ENCODE peak calls at places on chromosome 13, in six cellular contexts. H is HEK293T, C is IMR-90, R is K562, M is GM12878, O is HepG2. Y is an unnamed sample.

GRCh38 chr13:42990147-42990990 is 1.7 kb downstream of the EPSTI1 start:
- DNase-seq in H (no peak), C (peak), R (no peak), M (no peak), O (no peak), Y (no peak)

GRCh38 chr13:37417042-37417441 is 181.5 kb downstream of the POSTN start:
- DNase-seq in H (no peak), C (peak), R (no peak), M (no peak), O (no peak), Y (no peak)

GRCh38 chr13:53189162-53189561 is 160.5 kb downstream of the OLFM4 start:
- DNase-seq in H (no peak), C (no peak), R (no peak), M (no peak), O (no peak), Y (no peak)

GRCh38 chr13:44259045-44260042 is 114.3 kb upstream of the SERP2 start:
- DNase-seq in H (no peak), C (peak), R (peak), M (peak), O (no peak), Y (peak)

GRCh38 chr13:77372275-77372674 is 45.4 kb upstream of the MYCBP2 start:
- DNase-seq in H (no peak), C (no peak), R (no peak), M (no peak), O (no peak), Y (no peak)

GRCh38 chr13:26050568-26051230 is 1.1 kb downstream of the SHISA2 start:
- DNase-seq in H (peak), C (no peak), R (no peak), M (no peak), O (no peak), Y (peak)

GRCh38 chr13:106635616-106636015 is 67.7 kb upstream of the ARGLU1 start:
- DNase-seq in H (no peak), C (no peak), R (no peak), M (no peak), O (no peak), Y (no peak)

GRCh38 chr13:90723381-90723780 is 624.1 kb upstream of the MIR17HG start:
- DNase-seq in H (no peak), C (no peak), R (no peak), M (no peak), O (no peak), Y (no peak)

GRCh38 chr13:36190771-36191170 is 23.6 kb downstream of the SOHLH2 start:
- DNase-seq in H (no peak), C (no peak), R (no peak), M (no peak), O (no peak), Y (no peak)

GRCh38 chr13:57716295-57716694 is 84.8 kb downstream of the PCDH17 start:
- DNase-seq in H (no peak), C (no peak), R (no peak), M (no peak), O (peak), Y (no peak)

GRCh38 chr13:109655206-109655600 is 131.2 kb downstream of the IRS2 start:
- DNase-seq in H (no peak), C (no peak), R (no peak), M (no peak), O (no peak), Y (no peak)

GRCh38 chr13:55160911-55161310 is 1979.8 kb upstream of the PRR20A start:
- DNase-seq in H (no peak), C (no peak), R (no peak), M (no peak), O (no peak), Y (no peak)

GRCh38 chr13:42398542-42398941 is 126.6 kb downstream of the AKAP11 start:
- DNase-seq in H (no peak), C (no peak), R (no peak), M (no peak), O (no peak), Y (no peak)

GRCh38 chr13:39596685-39597084 is 6.3 kb downstream of the LHFPL6 start:
- DNase-seq in H (no peak), C (no peak), R (no peak), M (no peak), O (no peak), Y (no peak)

GRCh38 chr13:24626449-24626848 is 53.8 kb upstream of the ATP12A start:
- DNase-seq in H (no peak), C (no peak), R (no peak), M (no peak), O (no peak), Y (no peak)

GRCh38 chr13:37490176-37490575 is 108.4 kb downstream of the POSTN start:
- DNase-seq in H (no peak), C (peak), R (no peak), M (no peak), O (no peak), Y (no peak)

GRCh38 chr13:96460571-96460970 is 370.7 kb downstream of the HS6ST3 start:
- DNase-seq in H (no peak), C (no peak), R (no peak), M (no peak), O (no peak), Y (no peak)

GRCh38 chr13:42101821-42102580 is 53.6 kb downstream of the DGKH start:
- DNase-seq in H (no peak), C (no peak), R (no peak), M (no peak), O (no peak), Y (no peak)

GRCh38 chr13:95865080-95865597 is 188.1 kb downstream of the UGGT2 start:
- DNase-seq in H (no peak), C (no peak), R (no peak), M (no peak), O (no peak), Y (no peak)

GRCh38 chr13:106534844-106535551 is 464 bp downstream of the EFNB2 start:
- DNase-seq in H (no peak), C (peak), R (no peak), M (no peak), O (no peak), Y (no peak)

GRCh38 chr13:43388282-43389034 is 365.1 kb downstream of the DNAJC15 start:
- DNase-seq in H (no peak), C (no peak), R (no peak), M (no peak), O (no peak), Y (no peak)

GRCh38 chr13:33349314-33349995 is 63.9 kb upstream of the STARD13 start:
- DNase-seq in H (peak), C (no peak), R (no peak), M (no peak), O (no peak), Y (no peak)

GRCh38 chr13:95734124-95734523 is 57.2 kb downstream of the DNAJC3 start:
- DNase-seq in H (no peak), C (no peak), R (no peak), M (no peak), O (no peak), Y (no peak)

GRCh38 chr13:70424428-70424827 is 316.2 kb upstream of the KLHL1 start:
- DNase-seq in H (no peak), C (no peak), R (no peak), M (no peak), O (no peak), Y (no peak)

GRCh38 chr13:40665061-40665753 is 1.2 kb downstream of the FOXO1 start:
- DNase-seq in H (peak), C (no peak), R (peak), M (no peak), O (no peak), Y (peak)

GRCh38 chr13:62697702-62698101 is 1282.1 kb upstream of the PCDH20 start:
- DNase-seq in H (no peak), C (no peak), R (no peak), M (no peak), O (no peak), Y (no peak)

GRCh38 chr13:36862002-36862706 is 43.1 kb downstream of the RFXAP start:
- DNase-seq in H (no peak), C (no peak), R (no peak), M (no peak), O (no peak), Y (no peak)

GRCh38 chr13:33285420-33286124 is at the start of gene STARD13:
- DNase-seq in H (peak), C (peak), R (peak), M (peak), O (peak), Y (peak)

GRCh38 chr13:32255744-32256120 is 59.4 kb downstream of the ZAR1L start:
- DNase-seq in H (no peak), C (peak), R (no peak), M (no peak), O (peak), Y (no peak)

GRCh38 chr13:74103970-74104555 is 30.1 kb downstream of the KLF12 start:
- DNase-seq in H (no peak), C (no peak), R (no peak), M (no peak), O (no peak), Y (no peak)

GRCh38 chr13:44790289-44790688 is 199.0 kb downstream of the NUFIP1 start:
- DNase-seq in H (no peak), C (no peak), R (no peak), M (no peak), O (no peak), Y (no peak)

GRCh38 chr13:61685683-61686013 is 270.0 kb upstream of the PCDH20 start:
- DNase-seq in H (peak), C (no peak), R (no peak), M (no peak), O (peak), Y (peak)

GRCh38 chr13:51959773-51960172 is 51.5 kb downstream of the ATP7B start:
- DNase-seq in H (no peak), C (no peak), R (peak), M (no peak), O (no peak), Y (no peak)
- TF ChIP-seq BHLHE40 in H (no peak), C (no peak), R (no peak), M (no peak), O (no peak), Y (no peak)

GRCh38 chr13:30339721-30340366 is 32.5 kb upstream of the KATNAL1 start:
- DNase-seq in H (no peak), C (no peak), R (no peak), M (no peak), O (no peak), Y (no peak)

GRCh38 chr13:30338952-30339351 is 31.6 kb upstream of the KATNAL1 start:
- DNase-seq in H (no peak), C (no peak), R (no peak), M (no peak), O (no peak), Y (no peak)

GRCh38 chr13:30340367-30341184 is 33.2 kb upstream of the KATNAL1 start:
- DNase-seq in H (no peak), C (peak), R (peak), M (no peak), O (no peak), Y (no peak)

GRCh38 chr13:30345426-30346100 is 38.2 kb upstream of the KATNAL1 start:
- DNase-seq in H (no peak), C (no peak), R (no peak), M (no peak), O (no peak), Y (no peak)

DNA sequence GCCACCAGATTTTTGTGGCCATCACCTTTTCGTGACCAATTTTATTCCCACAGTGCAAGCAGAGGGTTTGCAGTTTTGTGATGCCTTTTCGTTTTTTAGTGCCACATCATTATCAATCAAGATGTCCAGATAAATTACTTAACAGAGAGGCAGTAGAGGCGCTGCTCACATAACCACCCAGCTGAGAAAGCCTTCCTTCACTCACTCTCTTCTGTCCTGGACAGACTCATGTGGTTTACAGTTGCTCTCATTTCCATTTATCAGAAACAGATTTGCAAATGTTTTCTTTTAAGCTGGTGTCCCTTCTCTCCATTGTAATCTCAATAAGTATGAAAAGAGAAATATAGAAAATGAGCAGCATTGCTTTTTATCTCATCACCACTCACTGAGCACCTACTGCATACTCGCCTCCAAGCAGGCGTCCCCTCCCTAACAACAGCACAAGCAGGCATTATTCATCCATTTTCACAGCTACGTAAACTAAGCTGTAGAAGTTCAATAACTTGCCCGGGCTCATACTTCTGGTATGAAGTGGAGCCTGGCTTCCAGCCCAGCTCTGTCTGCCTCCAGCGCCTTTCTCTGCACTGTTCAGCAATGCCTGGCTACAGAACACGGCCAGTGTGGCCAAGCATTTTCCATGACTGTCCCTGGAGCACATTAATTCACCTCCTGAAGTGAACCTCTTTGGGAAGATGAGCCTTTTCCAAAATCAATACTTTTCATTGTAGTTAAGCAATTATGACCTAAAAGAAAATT is 34.6 kb upstream of the KATNAL1 start:
- DNase-seq in H (no peak), C (peak), R (no peak), M (no peak), O (no peak), Y (no peak)
- TF ChIP-seq BHLHE40 in H (no peak), C (no peak), R (no peak), M (no peak), O (no peak), Y (no peak)

GRCh38 chr13:47650221-47650620 is 350.9 kb downstream of the SUCLA2 start:
- DNase-seq in H (no peak), C (no peak), R (no peak), M (no peak), O (no peak), Y (no peak)
- TF ChIP-seq BHLHE40 in H (no peak), C (no peak), R (no peak), M (no peak), O (no peak), Y (no peak)

GRCh38 chr13:98851276-98851675 is 98.8 kb upstream of the SLC15A1 start:
- DNase-seq in H (no peak), C (no peak), R (no peak), M (no peak), O (no peak), Y (no peak)

GRCh38 chr13:98854448-98854847 is 102.0 kb upstream of the SLC15A1 start:
- DNase-seq in H (no peak), C (no peak), R (no peak), M (no peak), O (no peak), Y (no peak)

GRCh38 chr13:98858206-98858605 is 105.7 kb upstream of the SLC15A1 start:
- DNase-seq in H (no peak), C (no peak), R (no peak), M (no peak), O (no peak), Y (no peak)

GRCh38 chr13:98856983-98857382 is 104.5 kb upstream of the SLC15A1 start:
- DNase-seq in H (no peak), C (no peak), R (no peak), M (no peak), O (no peak), Y (no peak)

DNA sequence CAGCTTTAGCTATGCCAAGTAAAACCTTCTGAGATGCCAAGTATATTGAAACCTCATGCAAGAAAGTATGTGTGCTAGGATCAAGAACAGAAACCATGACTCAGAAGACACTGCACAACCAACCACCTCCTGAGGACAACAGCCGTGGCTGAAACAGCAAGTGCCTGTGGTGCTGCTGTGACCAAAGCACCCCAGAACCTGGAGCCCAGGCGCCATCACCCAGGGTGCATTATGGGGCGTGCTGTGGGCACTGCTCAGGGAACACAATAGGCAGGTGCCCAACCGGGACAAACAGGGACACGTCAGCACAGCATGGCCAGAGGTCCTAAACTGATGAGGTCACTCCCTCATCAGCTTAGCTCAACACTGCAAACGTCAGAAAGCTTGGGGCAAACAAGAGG is 101.3 kb upstream of the SLC15A1 start:
- DNase-seq in H (no peak), C (peak), R (no peak), M (peak), O (no peak), Y (no peak)
- TF ChIP-seq BHLHE40 in H (no peak), C (no peak), R (no peak), M (peak), O (no peak), Y (no peak)

GRCh38 chr13:108060111-108060510 is 155.2 kb downstream of the LIG4 start:
- DNase-seq in H (no peak), C (no peak), R (no peak), M (no peak), O (no peak), Y (no peak)
- TF ChIP-seq BHLHE40 in H (no peak), C (no peak), R (no peak), M (no peak), O (no peak), Y (no peak)

DNA sequence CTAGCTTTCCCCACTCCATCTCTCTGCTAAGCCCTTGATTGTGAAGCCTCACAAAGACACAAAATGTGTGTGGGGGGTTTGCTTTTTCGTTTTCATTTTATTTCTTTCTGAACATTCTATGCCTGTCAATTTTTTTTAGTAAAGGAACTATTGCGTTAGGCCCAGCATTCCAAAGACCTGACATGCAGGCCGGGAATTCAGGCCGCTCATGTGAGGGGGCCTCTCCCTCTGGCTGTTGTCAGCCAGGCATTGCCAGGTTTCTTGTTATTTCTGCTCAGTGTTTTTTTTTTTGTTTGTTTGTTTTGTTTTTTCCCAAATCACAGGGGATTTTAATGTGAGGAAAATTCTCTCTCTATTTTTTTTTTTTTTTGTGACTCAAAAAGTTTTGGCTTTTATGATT is 10.3 kb upstream of the MEDAG start:
- DNase-seq in H (no peak), C (peak), R (no peak), M (no peak), O (no peak), Y (no peak)
- TF ChIP-seq BHLHE40 in H (no peak), C (peak), R (no peak), M (no peak), O (no peak), Y (no peak)

GRCh38 chr13:30493670-30494381 is 28.1 kb upstream of the HMGB1 start:
- DNase-seq in H (no peak), C (no peak), R (no peak), M (no peak), O (no peak), Y (no peak)

GRCh38 chr13:30499338-30499737 is 33.6 kb upstream of the HMGB1 start:
- DNase-seq in H (no peak), C (no peak), R (no peak), M (no peak), O (no peak), Y (no peak)

GRCh38 chr13:30496147-30496546 is 30.4 kb upstream of the HMGB1 start:
- DNase-seq in H (no peak), C (no peak), R (no peak), M (no peak), O (no peak), Y (no peak)
- TF ChIP-seq BHLHE40 in H (no peak), C (no peak), R (no peak), M (no peak), O (no peak), Y (no peak)

DNA sequence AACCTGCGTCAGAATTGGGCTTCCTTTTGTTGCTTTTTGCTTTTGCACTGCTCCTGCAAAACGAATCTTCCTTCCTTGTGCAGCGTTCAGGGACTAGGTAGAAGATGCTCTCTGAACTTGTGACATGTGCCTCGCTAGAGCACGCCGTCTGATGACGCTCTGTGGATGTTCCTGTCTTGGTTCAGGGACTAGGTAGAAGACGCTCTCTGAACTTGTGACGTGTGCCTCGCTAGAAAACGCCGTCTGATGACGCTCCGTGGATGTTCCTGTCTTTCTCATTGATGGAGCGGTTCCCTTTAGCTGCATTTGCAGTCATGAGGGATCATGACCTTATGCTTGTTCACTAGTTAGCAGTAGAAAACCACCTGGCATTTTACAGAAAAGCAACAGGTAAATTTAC is 154.0 kb downstream of the SOX1 start:
- DNase-seq in H (no peak), C (no peak), R (no peak), M (no peak), O (no peak), Y (no peak)
- TF ChIP-seq BHLHE40 in H (no peak), C (no peak), R (no peak), M (no peak), O (no peak), Y (no peak)

DNA sequence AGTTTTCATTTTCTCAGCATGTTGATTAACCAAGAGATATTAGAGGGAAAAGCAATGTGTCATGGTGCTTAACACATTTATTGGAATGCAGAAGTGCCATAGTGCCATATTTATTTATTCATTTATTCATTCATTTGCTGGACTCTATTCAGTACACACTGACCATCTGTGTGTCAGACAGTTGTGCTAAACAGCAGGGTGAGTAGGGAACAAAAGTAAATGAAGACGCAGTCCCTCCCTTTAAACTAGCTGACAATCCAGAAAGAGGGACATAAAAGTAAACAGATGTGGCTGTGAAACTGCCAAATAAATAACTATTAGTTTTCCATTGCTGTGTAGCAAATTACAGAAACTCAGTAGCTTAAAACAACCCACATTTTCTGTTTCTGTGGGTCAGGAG is 323.7 kb downstream of the MTUS2 start:
- DNase-seq in H (no peak), C (no peak), R (no peak), M (no peak), O (no peak), Y (no peak)
- TF ChIP-seq BHLHE40 in H (no peak), C (no peak), R (no peak), M (no peak), O (no peak), Y (no peak)